ENCODE peak calls at places on chromosomes 3 and 15, in seven cellular contexts. One of them, this sample, is unnamed.

GRCh38 chr3:78277220-78277619 is 1237.3 kb downstream of the ROBO2 start:
- DNase-seq in WTC11: no peak
- DNase-seq in fibroblast of the conjunctiva: no peak
- DNase-seq in transverse colon: no peak
- DNase-seq in COR-L47: no peak
- DNase-seq in Ammon's horn: no peak
- DNase-seq in activated T-helper 1 cell treated with Interleukin-2 at 50 U/mL for 16 hours: no peak
- DNase-seq in this sample: no peak

GRCh38 chr3:38519651-38520050 is 23.5 kb downstream of the EXOG start:
- DNase-seq in fibroblast of the conjunctiva: no peak
- DNase-seq in transverse colon: no peak
- DNase-seq in activated T-helper 1 cell treated with Interleukin-2 at 50 U/mL for 16 hours: no peak
- DNase-seq in WTC11: no peak
- DNase-seq in Ammon's horn: no peak
- DNase-seq in COR-L47: no peak
- DNase-seq in this sample: no peak

GRCh38 chr3:154829979-154830378 is 250.1 kb upstream of the MME start:
- DNase-seq in WTC11: no peak
- DNase-seq in COR-L47: no peak
- DNase-seq in fibroblast of the conjunctiva: no peak
- DNase-seq in activated T-helper 1 cell treated with Interleukin-2 at 50 U/mL for 16 hours: no peak
- DNase-seq in Ammon's horn: no peak
- DNase-seq in transverse colon: no peak
- DNase-seq in this sample: no peak

GRCh38 chr3:81513591-81513990 is 247.9 kb downstream of the GBE1 start:
- DNase-seq in WTC11: no peak
- DNase-seq in activated T-helper 1 cell treated with Interleukin-2 at 50 U/mL for 16 hours: no peak
- DNase-seq in COR-L47: no peak
- DNase-seq in transverse colon: no peak
- DNase-seq in Ammon's horn: no peak
- DNase-seq in fibroblast of the conjunctiva: no peak
- DNase-seq in this sample: no peak

GRCh38 chr3:50316657-50317242 is 5.8 kb downstream of the HYAL2 start:
- DNase-seq in COR-L47: peak
- DNase-seq in fibroblast of the conjunctiva: no peak
- DNase-seq in activated T-helper 1 cell treated with Interleukin-2 at 50 U/mL for 16 hours: peak
- DNase-seq in Ammon's horn: no peak
- DNase-seq in WTC11: no peak
- DNase-seq in transverse colon: peak
- DNase-seq in this sample: no peak

GRCh38 chr3:78601249-78601648 is 1166.5 kb downstream of the ROBO1 start:
- DNase-seq in transverse colon: no peak
- DNase-seq in WTC11: no peak
- DNase-seq in COR-L47: no peak
- DNase-seq in activated T-helper 1 cell treated with Interleukin-2 at 50 U/mL for 16 hours: no peak
- DNase-seq in fibroblast of the conjunctiva: no peak
- DNase-seq in Ammon's horn: no peak
- DNase-seq in this sample: no peak

GRCh38 chr3:51982352-51982837 is 940 bp upstream of the ACY1 start:
- DNase-seq in WTC11: peak
- DNase-seq in fibroblast of the conjunctiva: no peak
- DNase-seq in transverse colon: peak
- DNase-seq in Ammon's horn: no peak
- DNase-seq in COR-L47: peak
- DNase-seq in activated T-helper 1 cell treated with Interleukin-2 at 50 U/mL for 16 hours: no peak
- DNase-seq in this sample: no peak

GRCh38 chr3:18669374-18669773 is 244.2 kb upstream of the SATB1 start:
- DNase-seq in fibroblast of the conjunctiva: no peak
- DNase-seq in Ammon's horn: no peak
- DNase-seq in activated T-helper 1 cell treated with Interleukin-2 at 50 U/mL for 16 hours: no peak
- DNase-seq in COR-L47: no peak
- DNase-seq in transverse colon: no peak
- DNase-seq in WTC11: no peak
- DNase-seq in this sample: no peak

GRCh38 chr15:81293728-81294500 is 30.0 kb downstream of the STARD5 start:
- DNase-seq in fibroblast of the conjunctiva: no peak
- DNase-seq in Ammon's horn: peak
- DNase-seq in activated T-helper 1 cell treated with Interleukin-2 at 50 U/mL for 16 hours: peak
- DNase-seq in WTC11: no peak
- DNase-seq in transverse colon: peak
- DNase-seq in COR-L47: no peak
- DNase-seq in this sample: no peak

GRCh38 chr3:9349321-9350117 is 13.3 kb upstream of the THUMPD3 start:
- DNase-seq in WTC11: no peak
- DNase-seq in transverse colon: no peak
- DNase-seq in COR-L47: no peak
- DNase-seq in activated T-helper 1 cell treated with Interleukin-2 at 50 U/mL for 16 hours: no peak
- DNase-seq in Ammon's horn: no peak
- DNase-seq in fibroblast of the conjunctiva: peak
- DNase-seq in this sample: no peak

GRCh38 chr3:185654758-185655145 is 68.7 kb downstream of the SENP2 start:
- DNase-seq in fibroblast of the conjunctiva: no peak
- DNase-seq in transverse colon: no peak
- DNase-seq in activated T-helper 1 cell treated with Interleukin-2 at 50 U/mL for 16 hours: no peak
- DNase-seq in Ammon's horn: no peak
- DNase-seq in WTC11: no peak
- DNase-seq in COR-L47: no peak
- DNase-seq in this sample: no peak

GRCh38 chr3:197256836-197257444 is 41.5 kb downstream of the DLG1 start:
- DNase-seq in Ammon's horn: peak
- DNase-seq in COR-L47: peak
- DNase-seq in activated T-helper 1 cell treated with Interleukin-2 at 50 U/mL for 16 hours: no peak
- DNase-seq in transverse colon: peak
- DNase-seq in WTC11: no peak
- DNase-seq in fibroblast of the conjunctiva: peak
- DNase-seq in this sample: no peak

GRCh38 chr3:99881121-99881524 is 63.5 kb downstream of the CMSS1 start:
- DNase-seq in transverse colon: no peak
- DNase-seq in WTC11: no peak
- DNase-seq in fibroblast of the conjunctiva: peak
- DNase-seq in activated T-helper 1 cell treated with Interleukin-2 at 50 U/mL for 16 hours: no peak
- DNase-seq in Ammon's horn: no peak
- DNase-seq in COR-L47: no peak
- DNase-seq in this sample: no peak

GRCh38 chr3:38001456-38002081 is 11.0 kb downstream of the VILL start:
- DNase-seq in Ammon's horn: no peak
- DNase-seq in activated T-helper 1 cell treated with Interleukin-2 at 50 U/mL for 16 hours: no peak
- DNase-seq in WTC11: peak
- DNase-seq in transverse colon: peak
- DNase-seq in COR-L47: no peak
- DNase-seq in fibroblast of the conjunctiva: no peak
- DNase-seq in this sample: no peak

GRCh38 chr3:188646592-188646991 is 492.6 kb downstream of the LPP start:
- DNase-seq in transverse colon: no peak
- DNase-seq in WTC11: no peak
- DNase-seq in COR-L47: no peak
- DNase-seq in fibroblast of the conjunctiva: no peak
- DNase-seq in activated T-helper 1 cell treated with Interleukin-2 at 50 U/mL for 16 hours: no peak
- DNase-seq in Ammon's horn: no peak
- DNase-seq in this sample: no peak

GRCh38 chr3:159761826-159762225 is 226.8 kb upstream of the IL12A start:
- DNase-seq in activated T-helper 1 cell treated with Interleukin-2 at 50 U/mL for 16 hours: no peak
- DNase-seq in fibroblast of the conjunctiva: no peak
- DNase-seq in COR-L47: no peak
- DNase-seq in WTC11: no peak
- DNase-seq in transverse colon: no peak
- DNase-seq in Ammon's horn: no peak
- DNase-seq in this sample: no peak

GRCh38 chr15:74302821-74303359 is 64.6 kb downstream of the CYP11A1 start:
- DNase-seq in COR-L47: peak
- DNase-seq in transverse colon: peak
- DNase-seq in Ammon's horn: peak
- DNase-seq in activated T-helper 1 cell treated with Interleukin-2 at 50 U/mL for 16 hours: no peak
- DNase-seq in fibroblast of the conjunctiva: no peak
- DNase-seq in WTC11: peak
- DNase-seq in this sample: no peak

GRCh38 chr15:32873292-32874114 is 155.7 kb downstream of the GREM1 start:
- DNase-seq in Ammon's horn: no peak
- DNase-seq in WTC11: no peak
- DNase-seq in activated T-helper 1 cell treated with Interleukin-2 at 50 U/mL for 16 hours: no peak
- DNase-seq in transverse colon: no peak
- DNase-seq in fibroblast of the conjunctiva: no peak
- DNase-seq in COR-L47: no peak
- DNase-seq in this sample: no peak

GRCh38 chr15:54088837-54089236 is 110.6 kb downstream of the UNC13C start:
- DNase-seq in fibroblast of the conjunctiva: no peak
- DNase-seq in Ammon's horn: no peak
- DNase-seq in activated T-helper 1 cell treated with Interleukin-2 at 50 U/mL for 16 hours: no peak
- DNase-seq in transverse colon: no peak
- DNase-seq in COR-L47: no peak
- DNase-seq in WTC11: no peak
- DNase-seq in this sample: no peak

GRCh38 chr15:51077565-51078153 is 17.0 kb downstream of the TNFAIP8L3 start:
- DNase-seq in fibroblast of the conjunctiva: peak
- DNase-seq in transverse colon: peak
- DNase-seq in WTC11: peak
- DNase-seq in Ammon's horn: no peak
- DNase-seq in activated T-helper 1 cell treated with Interleukin-2 at 50 U/mL for 16 hours: no peak
- DNase-seq in COR-L47: no peak
- DNase-seq in this sample: peak

GRCh38 chr3:71355862-71356261 is 227.7 kb downstream of the FOXP1 start:
- DNase-seq in COR-L47: no peak
- DNase-seq in fibroblast of the conjunctiva: no peak
- DNase-seq in transverse colon: no peak
- DNase-seq in WTC11: no peak
- DNase-seq in activated T-helper 1 cell treated with Interleukin-2 at 50 U/mL for 16 hours: no peak
- DNase-seq in Ammon's horn: no peak
- DNase-seq in this sample: no peak

GRCh38 chr3:86162521-86162920 is 828.4 kb downstream of the VGLL3 start:
- DNase-seq in WTC11: no peak
- DNase-seq in fibroblast of the conjunctiva: no peak
- DNase-seq in COR-L47: no peak
- DNase-seq in Ammon's horn: no peak
- DNase-seq in transverse colon: no peak
- DNase-seq in activated T-helper 1 cell treated with Interleukin-2 at 50 U/mL for 16 hours: no peak
- DNase-seq in this sample: no peak